ENCODE peak calls at places on chromosomes 16 and 17, in six cellular contexts. P is activated naive CD4-positive, alpha-beta T cell treated with anti-CD3 and anti-CD28 coated beads for 36 hours; I is germinal center; A is OCI-LY7; B is GM12865; N is adrenal gland. Q is an unnamed sample.

GRCh38 chr16:22425036-22425801 is 50.8 kb upstream of the CDR2 start:
- DNase-seq in I (no peak), B (no peak), P (no peak), A (no peak), N (peak), Q (no peak)

GRCh38 chr17:73042809-73043685 is 49.4 kb downstream of the SLC39A11 start:
- DNase-seq in A (no peak), P (no peak), B (no peak), I (no peak), N (no peak), Q (no peak)

GRCh38 chr17:58591455-58591854 is 77.0 kb upstream of the MTMR4 start:
- DNase-seq in A (no peak), B (no peak), I (no peak), P (no peak), N (no peak), Q (no peak)

GRCh38 chr17:40547079-40547784 is 18.0 kb downstream of the CCR7 start:
- DNase-seq in I (no peak), N (no peak), P (peak), A (peak), B (peak), Q (no peak)

GRCh38 chr17:47957591-47958490 is at the start of gene PRR15L:
- DNase-seq in A (no peak), N (no peak), I (no peak), P (no peak), B (no peak), Q (no peak)

GRCh38 chr17:66678061-66678460 is 156.9 kb upstream of the CACNG5 start:
- DNase-seq in I (no peak), P (no peak), B (no peak), A (no peak), N (no peak), Q (no peak)

GRCh38 chr17:4565209-4566141 is 5.1 kb upstream of the GGT6 start:
- DNase-seq in A (peak), N (peak), P (peak), I (peak), B (peak), Q (peak)

GRCh38 chr16:48556913-48557351 is 53.0 kb downstream of the N4BP1 start:
- DNase-seq in N (no peak), P (peak), I (no peak), B (peak), A (no peak), Q (peak)

GRCh38 chr16:88686062-88686438 is 257 bp downstream of the SNAI3 start:
- DNase-seq in B (no peak), I (no peak), N (no peak), P (peak), A (no peak), Q (peak)